ENCODE peak calls at places on chromosomes 7 and 10, in six cellular contexts. C is lung, M is colonic mucosa, I is Panc1, D is adrenal gland, O is uterus. S is an unnamed sample.

GRCh38 chr7:66682350-66683093 is 53.8 kb downstream of the KCTD7 start:
- DNase-seq in C (peak; percentile 36), M (peak; percentile 39), I (no peak), D (no peak), O (no peak), S (peak; percentile 26)

GRCh38 chr7:126486806-126487205 is 765.9 kb downstream of the GRM8 start:
- DNase-seq in C (no peak), M (no peak), I (no peak), D (no peak), O (no peak), S (no peak)

GRCh38 chr7:39507866-39508551 is 58.2 kb upstream of the YAE1 start:
- DNase-seq in C (peak; percentile 67), M (no peak), I (no peak), D (no peak), O (no peak), S (no peak)

GRCh38 chr10:102413053-102413705 is 5.4 kb downstream of the PSD start:
- DNase-seq in C (no peak), M (no peak), I (no peak), D (no peak), O (no peak), S (peak; percentile 43)

GRCh38 chr7:17493451-17493850 is 195.0 kb downstream of the AHR start:
- DNase-seq in C (no peak), M (no peak), I (no peak), D (no peak), O (no peak), S (no peak)

GRCh38 chr7:141709318-141709717 is 1.2 kb downstream of the WEE2 start:
- DNase-seq in C (no peak), M (no peak), I (no peak), D (no peak), O (no peak), S (no peak)

GRCh38 chr7:30433082-30433481 is 45.5 kb downstream of the NOD1 start:
- DNase-seq in C (peak; percentile 63), M (peak; percentile 43), I (no peak), D (peak; percentile 68), O (no peak), S (no peak)

GRCh38 chr7:152366662-152367061 is 69.1 kb downstream of the KMT2C start:
- DNase-seq in C (no peak), M (peak; percentile 53), I (no peak), D (no peak), O (no peak), S (peak; percentile 39)

GRCh38 chr10:83934062-83934461 is 205.2 kb upstream of the GHITM start:
- DNase-seq in C (no peak), M (no peak), I (no peak), D (no peak), O (no peak), S (no peak)

GRCh38 chr10:19310121-19310520 is 261.5 kb downstream of the MALRD1 start:
- DNase-seq in C (no peak), M (no peak), I (no peak), D (no peak), O (no peak), S (peak; percentile 10)

GRCh38 chr10:133282846-133283390 is 6.2 kb upstream of the ADAM8 start:
- DNase-seq in C (no peak), M (no peak), I (no peak), D (peak; percentile 65), O (no peak), S (no peak)

GRCh38 chr7:8189615-8190014 is 72.4 kb downstream of the ICA1 start:
- DNase-seq in C (no peak), M (no peak), I (no peak), D (no peak), O (no peak), S (peak; percentile 50)

GRCh38 chr10:113711142-113711541 is 31.4 kb downstream of the CASP7 start:
- DNase-seq in C (no peak), M (no peak), I (no peak), D (no peak), O (no peak), S (no peak)

GRCh38 chr7:82594665-82595064 is 151.1 kb upstream of the CACNA2D1 start:
- DNase-seq in C (no peak), M (no peak), I (no peak), D (no peak), O (no peak), S (peak; percentile 15)

GRCh38 chr10:13048762-13049161 is 47.2 kb upstream of the CCDC3 start:
- DNase-seq in C (no peak), M (no peak), I (no peak), D (no peak), O (no peak), S (no peak)

GRCh38 chr10:48509974-48510692 is 94.7 kb downstream of the ARHGAP22 start:
- DNase-seq in C (no peak), M (peak; percentile 12), I (no peak), D (no peak), O (no peak), S (peak; percentile 62)

GRCh38 chr7:94297397-94297838 is 97.3 kb upstream of the COL1A2 start:
- DNase-seq in C (peak; percentile 38), M (peak; percentile 28), I (no peak), D (peak; percentile 65), O (peak; percentile 88), S (peak; percentile 96)

GRCh38 chr10:118542205-118542604 is 53.2 kb downstream of the PRLHR start:
- DNase-seq in C (no peak), M (no peak), I (no peak), D (no peak), O (no peak), S (no peak)

GRCh38 chr7:64888901-64889685 is 14.0 kb upstream of the ZNF273 start:
- DNase-seq in C (peak; percentile 62), M (peak; percentile 60), I (no peak), D (no peak), O (no peak), S (peak; percentile 34)

GRCh38 chr10:12608761-12609160 is 259.4 kb downstream of the CAMK1D start:
- DNase-seq in C (no peak), M (no peak), I (no peak), D (no peak), O (no peak), S (no peak)

GRCh38 chr7:129948877-129949291 is 3.9 kb downstream of the UBE2H start:
- DNase-seq in C (peak; percentile 92), M (peak; percentile 94), I (peak; percentile 80), D (peak; percentile 88), O (peak; percentile 78), S (peak; percentile 92)

GRCh38 chr10:88092975-88093374 is 229.6 kb downstream of the PTEN start:
- DNase-seq in C (no peak), M (no peak), I (no peak), D (no peak), O (no peak), S (no peak)

GRCh38 chr7:52475192-52475591 is 560.2 kb upstream of the POM121L12 start:
- DNase-seq in C (no peak), M (no peak), I (no peak), D (no peak), O (no peak), S (no peak)

GRCh38 chr7:42494199-42494710 is 257.2 kb upstream of the GLI3 start:
- DNase-seq in C (no peak), M (no peak), I (no peak), D (no peak), O (no peak), S (no peak)

GRCh38 chr10:109914966-109915365 is 8.3 kb downstream of the XPNPEP1 start:
- DNase-seq in C (no peak), M (peak; percentile 72), I (no peak), D (no peak), O (no peak), S (peak; percentile 86)

GRCh38 chr10:63825111-63825510 is 303.9 kb downstream of the REEP3 start:
- DNase-seq in C (no peak), M (no peak), I (no peak), D (no peak), O (no peak), S (peak; percentile 6)

GRCh38 chr7:149845257-149845980 is 7.2 kb downstream of the ZNF862 start:
- DNase-seq in C (no peak), M (no peak), I (no peak), D (no peak), O (peak; percentile 21), S (peak; percentile 50)

GRCh38 chr10:127735723-127736221 is 1.2 kb upstream of the FOXI2 start:
- DNase-seq in C (no peak), M (no peak), I (no peak), D (no peak), O (no peak), S (no peak)

GRCh38 chr10:32190890-32191491 is 134.8 kb upstream of the KIF5B start:
- DNase-seq in C (no peak), M (no peak), I (no peak), D (no peak), O (no peak), S (peak; percentile 36)

GRCh38 chr10:97120370-97120769 is 65.4 kb downstream of the SLIT1 start:
- DNase-seq in C (no peak), M (no peak), I (no peak), D (no peak), O (no peak), S (no peak)

GRCh38 chr7:111815354-111815753 is 253.1 kb upstream of the IMMP2L start:
- DNase-seq in C (no peak), M (no peak), I (no peak), D (no peak), O (no peak), S (no peak)

DNA sequence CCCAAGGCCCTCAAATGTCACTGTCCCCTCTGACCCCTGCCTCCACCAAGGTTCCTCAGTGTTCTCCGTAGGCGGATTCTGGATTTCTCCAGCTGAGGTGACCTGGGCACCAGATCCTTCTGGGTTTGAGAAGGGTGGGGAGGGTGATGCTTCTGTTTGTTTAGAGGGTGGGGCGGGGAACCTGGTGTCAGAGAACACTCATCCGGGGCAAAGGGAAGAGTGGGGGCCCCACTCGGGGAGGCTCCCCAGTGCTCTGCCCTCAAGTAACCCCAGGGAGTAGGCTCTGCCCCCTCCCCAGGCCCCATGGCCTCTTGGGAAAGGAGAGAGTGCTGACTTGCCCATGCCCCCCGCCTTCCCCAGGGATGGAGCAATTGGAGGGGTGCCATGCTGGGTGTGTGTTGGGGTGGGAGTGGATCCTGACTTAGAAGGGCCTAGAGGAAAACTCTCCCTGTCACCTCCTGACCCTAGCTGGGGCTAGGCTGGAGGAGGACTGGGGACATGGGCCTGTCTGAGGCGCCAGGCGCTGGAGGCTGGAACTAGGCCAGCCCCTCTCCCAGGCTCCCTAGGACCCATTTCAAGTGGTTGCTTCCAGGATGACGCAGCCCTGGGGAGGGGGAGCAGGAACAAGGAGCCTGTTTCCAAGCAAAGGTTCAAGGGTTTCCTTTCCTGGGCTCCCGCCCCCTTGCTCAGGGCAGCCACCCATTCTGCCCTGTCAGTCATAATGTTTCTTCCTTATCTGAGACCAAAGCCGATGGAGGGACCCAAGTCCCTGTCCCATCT is 27.9 kb downstream of the KAZALD1 start:
- DNase-seq in C (no peak), M (peak; percentile 41), I (no peak), D (no peak), O (no peak), S (no peak)
- H3K4me1 ChIP-seq in C (no peaks in the 10 kb centered on the region), M (no peaks in the 10 kb centered on the region), I (no peaks in the 10 kb centered on the region), D (no peaks in the 10 kb centered on the region), O (no peaks in the 10 kb centered on the region), S (no peaks in the 10 kb centered on the region)

GRCh38 chr10:29295813-29296212 is 6.9 kb downstream of the LYZL1 start:
- DNase-seq in C (no peak), M (no peak), I (no peak), D (no peak), O (no peak), S (peak; percentile 40)
- H3K9me3 ChIP-seq in C (peaks cover 11% of the 10 kb centered on the region), M (no peaks in the 10 kb centered on the region), I (no peaks in the 10 kb centered on the region), D (peaks cover 7% of the 10 kb centered on the region), O (no peaks in the 10 kb centered on the region), S (no peaks in the 10 kb centered on the region)

GRCh38 chr7:44124822-44125202 is 1.5 kb upstream of the POLD2 start:
- DNase-seq in C (no peak), M (no peak), I (no peak), D (no peak), O (no peak), S (no peak)
- H3K4me1 ChIP-seq in C (peaks cover 10% of the 10 kb centered on the region), M (peaks cover 7% of the 10 kb centered on the region), I (peaks cover 11% of the 10 kb centered on the region), D (peaks cover 7% of the 10 kb centered on the region), O (peaks cover 3% of the 10 kb centered on the region), S (peaks cover 21% of the 10 kb centered on the region)

GRCh38 chr7:108920490-108920889 is 350.8 kb downstream of the DNAJB9 start:
- DNase-seq in C (no peak), M (no peak), I (no peak), D (no peak), O (no peak), S (no peak)
- H3K9me3 ChIP-seq in C (no peaks in the 10 kb centered on the region), M (no peaks in the 10 kb centered on the region), I (no peaks in the 10 kb centered on the region), D (no peaks in the 10 kb centered on the region), O (no peaks in the 10 kb centered on the region), S (no peaks in the 10 kb centered on the region)